ENCODE peak calls at places on chromosomes 12 and 14, in ten cellular contexts. Y is AG04450, I is tibial artery, V is A549, S is fibroblast of the aortic adventitia, R is body of pancreas, B is endothelial cell of umbilical vein, G is coronary artery, D is GM12865, N is cardiac muscle cell. F is an unnamed sample.

GRCh38 chr12:117097159-117097558 is 2.1 kb downstream of the TESC start:
- DNase-seq in Y (no peak), I (no peak), V (no peak), S (no peak), R (no peak), B (no peak), G (no peak), D (no peak), N (no peak), F (no peak)

GRCh38 chr14:76977793-76978730 is 50.4 kb downstream of the IRF2BPL start:
- DNase-seq in Y (peak), I (peak), V (no peak), S (peak), R (peak), B (no peak), G (no peak), D (peak), N (no peak), F (peak)

GRCh38 chr12:58741226-58741625 is 179.1 kb downstream of the LRIG3 start:
- DNase-seq in Y (no peak), I (no peak), V (no peak), S (no peak), R (no peak), B (no peak), G (no peak), D (no peak), N (no peak), F (no peak)

GRCh38 chr12:93699271-93700141 is 22.3 kb downstream of the CRADD start:
- DNase-seq in Y (peak), I (no peak), V (no peak), S (peak), R (no peak), B (no peak), G (no peak), D (no peak), N (no peak), F (peak)

GRCh38 chr12:121560392-121561021 is 20.3 kb downstream of the KDM2B start:
- DNase-seq in Y (no peak), I (no peak), V (no peak), S (no peak), R (no peak), B (no peak), G (no peak), D (peak), N (no peak), F (no peak)

GRCh38 chr12:7158866-7159600 is 28.9 kb downstream of the CLSTN3 start:
- DNase-seq in Y (no peak), I (no peak), V (no peak), S (no peak), R (no peak), B (no peak), G (no peak), D (no peak), N (no peak), F (no peak)

GRCh38 chr12:48542300-48542928 is 17.0 kb downstream of the OR8S1 start:
- DNase-seq in Y (no peak), I (no peak), V (peak), S (peak), R (peak), B (peak), G (no peak), D (peak), N (peak), F (peak)

GRCh38 chr12:68497702-68498101 is 113.0 kb upstream of the RAP1B start:
- DNase-seq in Y (peak), I (no peak), V (peak), S (peak), R (no peak), B (peak), G (no peak), D (peak), N (no peak), F (peak)

GRCh38 chr14:38791862-38792261 is 311.2 kb downstream of the SEC23A start:
- DNase-seq in Y (no peak), I (no peak), V (no peak), S (no peak), R (no peak), B (no peak), G (no peak), D (no peak), N (no peak), F (no peak)

GRCh38 chr14:76426161-76426696 is 50.3 kb downstream of the ESRRB start:
- DNase-seq in Y (no peak), I (no peak), V (no peak), S (no peak), R (no peak), B (no peak), G (no peak), D (no peak), N (no peak), F (peak)

GRCh38 chr12:3980504-3981272 is 107.5 kb upstream of the PARP11 start:
- DNase-seq in Y (no peak), I (no peak), V (no peak), S (no peak), R (no peak), B (no peak), G (no peak), D (no peak), N (no peak), F (no peak)

GRCh38 chr14:89927466-89927865 is 27.1 kb downstream of the EFCAB11 start:
- DNase-seq in Y (no peak), I (no peak), V (no peak), S (no peak), R (no peak), B (peak), G (no peak), D (no peak), N (no peak), F (no peak)

GRCh38 chr14:100327128-100327527 is 4.0 kb downstream of the SLC25A47 start:
- DNase-seq in Y (no peak), I (no peak), V (no peak), S (no peak), R (no peak), B (no peak), G (no peak), D (no peak), N (no peak), F (no peak)

GRCh38 chr14:87896393-87897380 is 96.3 kb downstream of the GALC start:
- DNase-seq in Y (peak), I (no peak), V (peak), S (peak), R (peak), B (peak), G (no peak), D (peak), N (peak), F (peak)

GRCh38 chr12:57760347-57760982 is 5.6 kb downstream of the MARCHF9 start:
- DNase-seq in Y (no peak), I (no peak), V (no peak), S (no peak), R (no peak), B (no peak), G (no peak), D (no peak), N (peak), F (no peak)

GRCh38 chr12:44523828-44524227 is 352.3 kb downstream of the NELL2 start:
- DNase-seq in Y (no peak), I (no peak), V (no peak), S (no peak), R (no peak), B (no peak), G (no peak), D (no peak), N (no peak), F (no peak)

GRCh38 chr12:29427964-29428363 is 47.0 kb upstream of the ERGIC2 start:
- DNase-seq in Y (no peak), I (no peak), V (peak), S (peak), R (no peak), B (no peak), G (no peak), D (peak), N (no peak), F (peak)

GRCh38 chr14:88380405-88380804 is 5.1 kb upstream of the SPATA7 start:
- DNase-seq in Y (no peak), I (no peak), V (peak), S (peak), R (no peak), B (no peak), G (no peak), D (no peak), N (peak), F (peak)

GRCh38 chr14:54594531-54594930 is 27.6 kb downstream of the SAMD4A start:
- DNase-seq in Y (no peak), I (no peak), V (no peak), S (no peak), R (no peak), B (no peak), G (no peak), D (no peak), N (no peak), F (no peak)

GRCh38 chr14:89855961-89856360 is 98.6 kb downstream of the EFCAB11 start:
- DNase-seq in Y (peak), I (no peak), V (no peak), S (peak), R (no peak), B (peak), G (no peak), D (no peak), N (no peak), F (peak)

GRCh38 chr12:126747530-126748149 is 1519.3 kb upstream of the TMEM132C start:
- DNase-seq in Y (no peak), I (no peak), V (peak), S (peak), R (peak), B (no peak), G (no peak), D (peak), N (peak), F (no peak)

GRCh38 chr14:22801716-22802115 is 13.5 kb downstream of the SLC7A7 start:
- DNase-seq in Y (no peak), I (no peak), V (no peak), S (no peak), R (no peak), B (no peak), G (no peak), D (no peak), N (no peak), F (no peak)

GRCh38 chr12:111029732-111030131 is 109.4 kb upstream of the MYL2 start:
- DNase-seq in Y (no peak), I (no peak), V (no peak), S (no peak), R (no peak), B (no peak), G (no peak), D (no peak), N (no peak), F (no peak)

GRCh38 chr12:124032265-124032886 is 59.4 kb downstream of the ZNF664 start:
- DNase-seq in Y (no peak), I (no peak), V (peak), S (peak), R (peak), B (peak), G (no peak), D (peak), N (peak), F (peak)

GRCh38 chr12:132172619-132173018 is 28.4 kb downstream of the NOC4L start:
- DNase-seq in Y (no peak), I (no peak), V (no peak), S (no peak), R (no peak), B (no peak), G (no peak), D (no peak), N (no peak), F (no peak)

GRCh38 chr14:98966465-98967162 is 305.4 kb downstream of the BCL11B start:
- DNase-seq in Y (no peak), I (no peak), V (no peak), S (no peak), R (no peak), B (no peak), G (no peak), D (no peak), N (no peak), F (no peak)

GRCh38 chr14:68377056-68377455 is 415.8 kb downstream of the ZFP36L1 start:
- DNase-seq in Y (no peak), I (no peak), V (no peak), S (no peak), R (no peak), B (no peak), G (no peak), D (no peak), N (no peak), F (no peak)

GRCh38 chr12:110345176-110345651 is 58.3 kb downstream of the ANAPC7 start:
- DNase-seq in Y (no peak), I (no peak), V (no peak), S (no peak), R (no peak), B (no peak), G (no peak), D (no peak), N (no peak), F (no peak)

GRCh38 chr12:104350211-104350908 is 46.8 kb downstream of the EID3 start:
- DNase-seq in Y (no peak), I (no peak), V (no peak), S (no peak), R (no peak), B (no peak), G (no peak), D (no peak), N (no peak), F (no peak)

GRCh38 chr14:73286598-73286997 is 49.3 kb downstream of the PAPLN start:
- DNase-seq in Y (no peak), I (no peak), V (no peak), S (no peak), R (no peak), B (no peak), G (no peak), D (no peak), N (no peak), F (no peak)

GRCh38 chr14:73289308-73289707 is 52.0 kb downstream of the PAPLN start:
- DNase-seq in Y (no peak), I (no peak), V (no peak), S (no peak), R (no peak), B (no peak), G (no peak), D (peak), N (no peak), F (no peak)

GRCh38 chr14:73289729-73290128 is 52.4 kb downstream of the PAPLN start:
- DNase-seq in Y (no peak), I (no peak), V (no peak), S (no peak), R (no peak), B (no peak), G (no peak), D (no peak), N (no peak), F (no peak)

GRCh38 chr14:73287071-73287470 is 49.8 kb downstream of the PAPLN start:
- DNase-seq in Y (no peak), I (no peak), V (no peak), S (no peak), R (no peak), B (no peak), G (no peak), D (no peak), N (no peak), F (no peak)

GRCh38 chr14:73290279-73290678 is 53.0 kb downstream of the PAPLN start:
- DNase-seq in Y (no peak), I (no peak), V (no peak), S (no peak), R (no peak), B (no peak), G (no peak), D (peak), N (no peak), F (no peak)
- H3K4me3 ChIP-seq in Y (no peak), I (no peak), V (no peak), S (no peak), R (no peak), B (no peak), G (no peak), D (no peak), N (no peak), F (no peak)

GRCh38 chr14:75258803-75259509 is 19.7 kb upstream of the FOS start:
- DNase-seq in Y (peak), I (peak), V (peak), S (peak), R (peak), B (peak), G (peak), D (peak), N (peak), F (peak)

GRCh38 chr14:75258079-75258802 is 20.4 kb upstream of the FOS start:
- DNase-seq in Y (no peak), I (peak), V (no peak), S (peak), R (peak), B (no peak), G (peak), D (no peak), N (no peak), F (peak)

GRCh38 chr14:75257241-75257640 is 21.4 kb upstream of the FOS start:
- DNase-seq in Y (no peak), I (peak), V (no peak), S (no peak), R (no peak), B (peak), G (no peak), D (no peak), N (no peak), F (no peak)

GRCh38 chr14:75259946-75260545 is 18.6 kb upstream of the FOS start:
- DNase-seq in Y (no peak), I (no peak), V (no peak), S (no peak), R (no peak), B (no peak), G (no peak), D (no peak), N (no peak), F (no peak)

GRCh38 chr14:75259510-75259855 is 19.1 kb upstream of the FOS start:
- DNase-seq in Y (no peak), I (no peak), V (no peak), S (peak), R (no peak), B (no peak), G (no peak), D (no peak), N (no peak), F (peak)
- TF ChIP-seq CTCF in Y (peak), I (peak), V (no peak), S (peak), R (peak), B (peak), G (no peak), D (no peak), N (peak), F (peak)

DNA sequence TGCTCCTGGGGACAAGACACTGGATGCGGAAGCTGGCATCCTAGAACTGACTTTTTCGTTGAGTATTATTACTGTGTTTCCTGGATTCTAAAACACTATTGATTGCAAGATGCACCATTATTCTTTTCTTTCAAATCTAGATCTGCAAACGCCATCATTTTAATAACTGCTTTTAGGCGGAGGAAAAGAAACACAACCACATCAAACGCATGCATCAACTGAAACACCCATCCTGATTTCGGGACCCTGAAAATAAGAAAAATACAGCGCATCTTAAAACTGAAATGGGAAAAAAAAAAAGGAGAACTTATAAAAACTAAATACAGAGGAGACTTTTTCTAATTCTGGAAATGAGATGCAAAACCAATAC is 103.7 kb upstream of the MAX start:
- DNase-seq in Y (no peak), I (no peak), V (no peak), S (no peak), R (no peak), B (no peak), G (no peak), D (no peak), N (no peak), F (no peak)
- H3K4me3 ChIP-seq in Y (no peak), I (no peak), V (no peak), S (no peak), R (no peak), B (no peak), G (no peak), D (peak), N (no peak), F (no peak)

DNA sequence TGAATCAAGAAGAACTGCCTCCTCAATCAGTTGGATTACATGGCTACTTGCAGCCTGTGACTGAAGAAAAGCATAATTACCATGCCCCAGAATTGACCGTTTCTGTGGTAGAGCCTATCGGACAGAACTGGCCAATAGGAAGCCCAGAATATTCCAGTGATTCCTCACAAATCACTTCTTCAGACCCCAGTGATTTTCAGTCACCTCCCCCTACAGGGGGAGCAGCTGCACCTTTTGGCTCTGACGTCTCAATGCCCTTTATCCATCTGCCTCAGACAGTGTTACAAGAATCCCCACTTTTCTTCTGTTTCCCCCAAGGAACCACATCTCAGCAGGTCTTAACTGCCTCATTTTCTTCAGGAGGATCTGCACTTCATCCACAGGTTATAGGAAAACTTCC is 80.8 kb downstream of the RAD52 start:
- DNase-seq in Y (no peak), I (no peak), V (no peak), S (no peak), R (no peak), B (no peak), G (no peak), D (no peak), N (no peak), F (no peak)
- TF ChIP-seq CTCF in Y (peak), I (no peak), V (no peak), S (no peak), R (no peak), B (no peak), G (no peak), D (no peak), N (peak), F (peak)